ENCODE peak calls at places on chromosomes 3 and 15, in ten cellular contexts. D, U, Q, J, S, Y, B, M, X and C are unnamed samples.

GRCh38 chr3:53513556-53514190 is 19.3 kb downstream of the CACNA1D start:
- DNase-seq in M (no peak), J (no peak), S (no peak), B (no peak), Y (no peak), Q (no peak), D (peak), U (no peak), X (no peak), C (peak)

GRCh38 chr15:33963831-33964664 is 4.2 kb upstream of the CHRM5 start:
- DNase-seq in M (no peak), Q (no peak), B (no peak), U (peak), D (peak), S (no peak), X (no peak), J (no peak), Y (peak), C (peak)

GRCh38 chr15:89847101-89847500 is 32.4 kb upstream of the ANPEP start:
- DNase-seq in D (no peak), Y (no peak), B (no peak), J (no peak), U (no peak), Q (no peak), X (no peak), M (no peak), S (no peak), C (no peak)

GRCh38 chr3:126858887-126859286 is 124.0 kb upstream of the PLXNA1 start:
- DNase-seq in U (no peak), M (no peak), Y (peak), S (no peak), X (no peak), J (no peak), Q (peak), D (no peak), B (no peak), C (no peak)

GRCh38 chr15:82135645-82136044 is 89.8 kb upstream of the MEX3B start:
- DNase-seq in X (no peak), Y (peak), S (no peak), D (no peak), U (no peak), Q (no peak), M (no peak), B (no peak), J (no peak), C (no peak)

GRCh38 chr15:25874379-25874778 is 11.3 kb upstream of the ATP10A start:
- DNase-seq in J (no peak), U (no peak), X (no peak), D (no peak), S (no peak), M (no peak), B (no peak), Q (no peak), Y (no peak), C (no peak)

GRCh38 chr3:128072454-128073184 is 20.4 kb downstream of the SEC61A1 start:
- DNase-seq in Y (no peak), S (no peak), D (no peak), U (no peak), B (no peak), J (no peak), M (no peak), Q (no peak), X (no peak), C (no peak)

GRCh38 chr15:42595641-42596240 is 20.3 kb downstream of the STARD9 start:
- DNase-seq in J (no peak), Q (no peak), Y (no peak), X (no peak), S (no peak), U (no peak), M (no peak), D (no peak), B (no peak), C (no peak)

GRCh38 chr3:158823426-158823825 is 21.6 kb downstream of the MFSD1 start:
- DNase-seq in Y (no peak), D (no peak), X (no peak), S (no peak), Q (no peak), M (no peak), B (no peak), J (no peak), U (no peak), C (no peak)

GRCh38 chr3:127233371-127233770 is 40.4 kb downstream of the PRR23E start:
- DNase-seq in Y (no peak), B (peak), D (no peak), Q (no peak), M (no peak), S (no peak), J (no peak), X (peak), U (no peak), C (peak)

GRCh38 chr15:101047301-101047781 is 128.2 kb downstream of the LRRK1 start:
- DNase-seq in U (no peak), X (no peak), Y (no peak), D (no peak), B (peak), J (no peak), M (no peak), Q (no peak), S (peak), C (no peak)

GRCh38 chr15:25170113-25170731 is 215.4 kb downstream of the SNRPN start:
- DNase-seq in D (no peak), M (peak), S (no peak), Q (no peak), Y (no peak), X (no peak), J (peak), B (peak), U (no peak), C (no peak)

GRCh38 chr15:49718234-49718633 is 97.4 kb downstream of the DTWD1 start:
- DNase-seq in D (no peak), Y (no peak), S (no peak), X (no peak), J (no peak), Q (peak), M (no peak), B (no peak), U (peak), C (no peak)

GRCh38 chr3:71961891-71962290 is 176.9 kb upstream of the PROK2 start:
- DNase-seq in X (no peak), J (no peak), B (no peak), Q (no peak), Y (no peak), D (no peak), U (no peak), S (no peak), M (no peak), C (no peak)

GRCh38 chr3:71310595-71311319 is 272.8 kb downstream of the FOXP1 start:
- DNase-seq in B (no peak), X (no peak), U (no peak), D (no peak), M (peak), S (peak), Y (peak), J (no peak), Q (peak), C (no peak)

GRCh38 chr15:74320358-74321247 is 46.8 kb downstream of the CYP11A1 start:
- DNase-seq in Q (no peak), S (peak), B (peak), M (peak), X (no peak), Y (peak), U (no peak), D (no peak), J (no peak), C (peak)

GRCh38 chr3:51887620-51888019 is 12.2 kb upstream of the IQCF5 start:
- DNase-seq in D (no peak), B (no peak), M (no peak), X (no peak), Y (no peak), J (no peak), Q (no peak), S (no peak), U (no peak), C (no peak)

GRCh38 chr3:141050913-141051632 is at the start of gene SPSB4:
- DNase-seq in Y (peak), S (no peak), J (peak), B (peak), Q (no peak), D (no peak), U (peak), M (peak), X (peak), C (no peak)

GRCh38 chr3:113912551-113913246 is 35.1 kb upstream of the ZDHHC23 start:
- DNase-seq in S (peak), M (no peak), Q (peak), D (peak), Y (peak), J (no peak), B (peak), U (no peak), X (no peak), C (peak)

GRCh38 chr3:66047321-66048050 is 8.8 kb upstream of the MAGI1 start:
- DNase-seq in Q (peak), M (no peak), Y (peak), S (no peak), X (no peak), J (no peak), B (no peak), U (no peak), D (no peak), C (no peak)

GRCh38 chr15:85030301-85031049 is 48.8 kb downstream of the PDE8A start:
- DNase-seq in Y (peak), D (no peak), X (no peak), U (no peak), J (no peak), Q (no peak), S (no peak), B (no peak), M (no peak), C (no peak)

GRCh38 chr15:98126326-98127090 is 166.0 kb downstream of the ARRDC4 start:
- DNase-seq in J (no peak), S (no peak), U (no peak), Y (no peak), X (no peak), D (no peak), Q (no peak), M (no peak), B (no peak), C (no peak)

GRCh38 chr15:29765898-29766537 is 56.2 kb downstream of the TJP1 start:
- DNase-seq in Y (peak), X (no peak), D (no peak), M (peak), U (no peak), J (no peak), B (no peak), S (no peak), Q (no peak), C (no peak)

GRCh38 chr3:45670995-45671394 is 18.2 kb upstream of the SACM1L start:
- DNase-seq in B (no peak), Y (no peak), Q (peak), S (no peak), M (no peak), D (no peak), X (no peak), J (no peak), U (no peak), C (no peak)

GRCh38 chr3:106013971-106014370 is 145.2 kb upstream of the CBLB start:
- DNase-seq in B (no peak), S (peak), Q (peak), J (no peak), M (no peak), X (no peak), Y (peak), U (peak), D (no peak), C (no peak)

GRCh38 chr3:10196389-10197052 is 31.8 kb downstream of the IRAK2 start:
- DNase-seq in Q (no peak), D (no peak), U (no peak), B (no peak), Y (peak), M (peak), J (no peak), S (no peak), X (no peak), C (no peak)

GRCh38 chr3:36697397-36698001 is 66.9 kb downstream of the DCLK3 start:
- DNase-seq in U (no peak), D (no peak), S (no peak), X (no peak), M (no peak), J (no peak), B (no peak), Q (no peak), Y (no peak), C (no peak)

GRCh38 chr3:22582291-22582690 is 620.8 kb upstream of the UBE2E2 start:
- DNase-seq in Q (no peak), U (no peak), M (no peak), D (no peak), S (no peak), B (no peak), J (no peak), X (no peak), Y (no peak), C (no peak)

GRCh38 chr3:98884675-98885371 is 16.7 kb downstream of the DCBLD2 start:
- DNase-seq in U (no peak), S (no peak), J (no peak), X (no peak), B (no peak), Q (no peak), D (no peak), M (no peak), Y (no peak), C (no peak)

GRCh38 chr3:140186421-140186920 is 251.5 kb downstream of the CLSTN2 start:
- DNase-seq in M (no peak), X (no peak), J (no peak), Y (peak), Q (peak), U (no peak), D (no peak), S (no peak), B (no peak), C (no peak)

GRCh38 chr3:194447161-194447560 is 39.6 kb downstream of the ATP13A3 start:
- DNase-seq in Q (no peak), X (no peak), S (no peak), M (no peak), Y (no peak), D (no peak), J (no peak), U (no peak), B (no peak), C (no peak)

GRCh38 chr3:45178131-45179023 is 32.2 kb upstream of the CDCP1 start:
- DNase-seq in X (no peak), S (no peak), Q (no peak), J (no peak), U (no peak), D (no peak), B (no peak), Y (peak), M (no peak), C (no peak)

GRCh38 chr15:58933311-58934113 is at the start of gene SLTM:
- DNase-seq in U (peak), D (peak), S (peak), J (peak), Y (peak), B (peak), Q (peak), X (peak), M (peak), C (peak)
- TF ChIP-seq CTCF in U (no peak), D (peak), S (no peak), J (no peak), Y (peak), B (peak), Q (no peak), X (peak), M (peak), C (peak)

GRCh38 chr3:87898971-87899370 is 159.8 kb downstream of the CGGBP1 start:
- DNase-seq in J (no peak), S (no peak), U (no peak), X (no peak), Y (no peak), B (no peak), D (no peak), M (no peak), Q (no peak), C (no peak)

GRCh38 chr3:87901141-87901540 is 157.7 kb downstream of the CGGBP1 start:
- DNase-seq in U (no peak), X (no peak), Y (no peak), Q (no peak), S (no peak), J (no peak), M (no peak), B (no peak), D (no peak), C (no peak)

GRCh38 chr3:87895983-87896382 is 162.8 kb downstream of the CGGBP1 start:
- DNase-seq in U (no peak), B (no peak), Y (no peak), X (no peak), D (no peak), Q (no peak), M (no peak), J (no peak), S (no peak), C (no peak)

GRCh38 chr3:87900061-87900460 is 158.7 kb downstream of the CGGBP1 start:
- DNase-seq in U (no peak), M (no peak), B (no peak), X (no peak), Y (no peak), J (no peak), Q (no peak), S (no peak), D (no peak), C (peak)
- TF ChIP-seq CTCF in U (no peak), M (peak), B (no peak), X (peak), Y (no peak), J (no peak), Q (no peak), S (no peak), D (no peak), C (no peak)

GRCh38 chr15:65414841-65415621 is 7.7 kb downstream of the IGDCC4 start:
- DNase-seq in U (no peak), M (peak), J (no peak), B (peak), Y (peak), D (no peak), Q (no peak), S (no peak), X (no peak), C (no peak)
- TF ChIP-seq CTCF in U (no peak), M (no peak), J (no peak), B (no peak), Y (peak), D (no peak), Q (no peak), S (no peak), X (peak), C (no peak)

GRCh38 chr3:43210049-43211027 is 76.0 kb upstream of the SNRK start:
- DNase-seq in M (peak), S (no peak), D (no peak), J (no peak), Y (no peak), Q (no peak), B (no peak), X (no peak), U (no peak), C (no peak)

GRCh38 chr3:43211681-43212080 is 74.7 kb upstream of the SNRK start:
- DNase-seq in B (no peak), M (no peak), U (no peak), D (no peak), J (no peak), S (no peak), Q (no peak), Y (no peak), X (no peak), C (no peak)

GRCh38 chr3:43207628-43208085 is 78.7 kb upstream of the SNRK start:
- DNase-seq in X (no peak), J (no peak), B (no peak), D (no peak), U (no peak), M (no peak), S (no peak), Q (peak), Y (no peak), C (no peak)

GRCh38 chr3:43203022-43203421 is 83.3 kb upstream of the SNRK start:
- DNase-seq in S (no peak), Q (no peak), B (no peak), Y (no peak), D (no peak), X (no peak), U (no peak), J (no peak), M (no peak), C (no peak)

DNA sequence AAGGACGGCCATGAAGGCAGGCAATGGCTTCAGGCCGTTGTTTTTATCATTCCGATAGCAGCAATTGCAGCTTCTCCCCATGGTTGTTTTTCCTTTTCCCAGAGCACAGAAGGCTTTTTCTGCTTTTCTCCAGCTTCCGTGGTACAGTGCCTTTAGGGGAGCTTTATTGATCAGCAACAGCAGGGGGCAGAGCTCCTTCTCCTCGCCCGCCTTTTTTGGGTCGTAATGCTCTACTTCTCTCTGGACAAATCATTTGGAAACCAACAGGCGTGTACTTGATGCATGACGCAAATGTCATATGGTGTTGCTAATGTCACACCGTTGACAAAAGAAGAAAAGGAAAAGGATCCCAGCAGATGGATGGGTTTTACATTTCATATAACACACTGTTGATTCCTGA is 79.7 kb upstream of the SNRK start:
- DNase-seq in Y (no peak), M (no peak), U (no peak), S (no peak), D (no peak), J (no peak), Q (no peak), X (no peak), B (no peak), C (no peak)
- TF ChIP-seq CTCF in Y (peak), M (no peak), U (no peak), S (no peak), D (no peak), J (no peak), Q (no peak), X (no peak), B (no peak), C (no peak)